ENCODE peak calls at places on chromosomes 12 and 14, in six cellular contexts. One of them, this sample, is unnamed.

GRCh38 chr12:109880049-109880931 is at the start of gene GLTP:
- DNase-seq in cardiac muscle cell: peak; percentile 81
- DNase-seq in thoracic aorta: peak; percentile 20
- DNase-seq in stimulated activated CD4-positive, alpha-beta T cell treated with anti-CD3 and anti-CD28 coated beads, Interleukin-1b, Interleukin-23, amount 100 ng/mL, for 1 hour: peak; percentile 76
- DNase-seq in occipital lobe: peak; percentile 68
- DNase-seq in HS-27A: no peak
- DNase-seq in this sample: peak; percentile 76

GRCh38 chr12:76124456-76124855 is 40.0 kb upstream of the NAP1L1 start:
- DNase-seq in cardiac muscle cell: no peak
- DNase-seq in thoracic aorta: no peak
- DNase-seq in stimulated activated CD4-positive, alpha-beta T cell treated with anti-CD3 and anti-CD28 coated beads, Interleukin-1b, Interleukin-23, amount 100 ng/mL, for 1 hour: no peak
- DNase-seq in occipital lobe: no peak
- DNase-seq in HS-27A: no peak
- DNase-seq in this sample: no peak

GRCh38 chr12:110649341-110649847 is 35.5 kb downstream of the TCTN1 start:
- DNase-seq in cardiac muscle cell: no peak
- DNase-seq in thoracic aorta: no peak
- DNase-seq in stimulated activated CD4-positive, alpha-beta T cell treated with anti-CD3 and anti-CD28 coated beads, Interleukin-1b, Interleukin-23, amount 100 ng/mL, for 1 hour: no peak
- DNase-seq in occipital lobe: peak; percentile 24
- DNase-seq in HS-27A: no peak
- DNase-seq in this sample: no peak

GRCh38 chr12:24505366-24506025 is 443.4 kb downstream of the BCAT1 start:
- DNase-seq in cardiac muscle cell: no peak
- DNase-seq in thoracic aorta: no peak
- DNase-seq in stimulated activated CD4-positive, alpha-beta T cell treated with anti-CD3 and anti-CD28 coated beads, Interleukin-1b, Interleukin-23, amount 100 ng/mL, for 1 hour: no peak
- DNase-seq in occipital lobe: no peak
- DNase-seq in HS-27A: no peak
- DNase-seq in this sample: no peak

GRCh38 chr14:56798447-56799326 is 11.6 kb downstream of the OTX2 start:
- DNase-seq in cardiac muscle cell: no peak
- DNase-seq in thoracic aorta: no peak
- DNase-seq in stimulated activated CD4-positive, alpha-beta T cell treated with anti-CD3 and anti-CD28 coated beads, Interleukin-1b, Interleukin-23, amount 100 ng/mL, for 1 hour: no peak
- DNase-seq in occipital lobe: no peak
- DNase-seq in HS-27A: no peak
- DNase-seq in this sample: no peak

GRCh38 chr12:74538491-74539258 is 1.0 kb downstream of the ATXN7L3B start:
- DNase-seq in cardiac muscle cell: peak; percentile 8
- DNase-seq in thoracic aorta: no peak
- DNase-seq in stimulated activated CD4-positive, alpha-beta T cell treated with anti-CD3 and anti-CD28 coated beads, Interleukin-1b, Interleukin-23, amount 100 ng/mL, for 1 hour: no peak
- DNase-seq in occipital lobe: no peak
- DNase-seq in HS-27A: no peak
- DNase-seq in this sample: no peak

GRCh38 chr14:92144708-92145107 is 22.9 kb downstream of the CPSF2 start:
- DNase-seq in cardiac muscle cell: peak; percentile 43
- DNase-seq in thoracic aorta: no peak
- DNase-seq in stimulated activated CD4-positive, alpha-beta T cell treated with anti-CD3 and anti-CD28 coated beads, Interleukin-1b, Interleukin-23, amount 100 ng/mL, for 1 hour: no peak
- DNase-seq in occipital lobe: no peak
- DNase-seq in HS-27A: no peak
- DNase-seq in this sample: no peak

GRCh38 chr12:59055204-59055839 is 135.0 kb upstream of the LRIG3 start:
- DNase-seq in cardiac muscle cell: peak; percentile 55
- DNase-seq in thoracic aorta: no peak
- DNase-seq in stimulated activated CD4-positive, alpha-beta T cell treated with anti-CD3 and anti-CD28 coated beads, Interleukin-1b, Interleukin-23, amount 100 ng/mL, for 1 hour: no peak
- DNase-seq in occipital lobe: no peak
- DNase-seq in HS-27A: no peak
- DNase-seq in this sample: no peak

GRCh38 chr14:68549966-68550705 is 242.7 kb downstream of the ZFP36L1 start:
- DNase-seq in cardiac muscle cell: peak; percentile 53
- DNase-seq in thoracic aorta: no peak
- DNase-seq in stimulated activated CD4-positive, alpha-beta T cell treated with anti-CD3 and anti-CD28 coated beads, Interleukin-1b, Interleukin-23, amount 100 ng/mL, for 1 hour: no peak
- DNase-seq in occipital lobe: no peak
- DNase-seq in HS-27A: no peak
- DNase-seq in this sample: no peak

GRCh38 chr12:54306925-54307731 is 6.3 kb upstream of the NFE2 start:
- DNase-seq in cardiac muscle cell: peak; percentile 96
- DNase-seq in thoracic aorta: peak; percentile 29
- DNase-seq in stimulated activated CD4-positive, alpha-beta T cell treated with anti-CD3 and anti-CD28 coated beads, Interleukin-1b, Interleukin-23, amount 100 ng/mL, for 1 hour: no peak
- DNase-seq in occipital lobe: no peak
- DNase-seq in HS-27A: peak; percentile 72
- DNase-seq in this sample: no peak

GRCh38 chr12:79407671-79408622 is 282.8 kb downstream of the PAWR start:
- DNase-seq in cardiac muscle cell: peak; percentile 94
- DNase-seq in thoracic aorta: no peak
- DNase-seq in stimulated activated CD4-positive, alpha-beta T cell treated with anti-CD3 and anti-CD28 coated beads, Interleukin-1b, Interleukin-23, amount 100 ng/mL, for 1 hour: no peak
- DNase-seq in occipital lobe: no peak
- DNase-seq in HS-27A: peak; percentile 90
- DNase-seq in this sample: no peak

GRCh38 chr14:23512156-23512555 is 39.4 kb downstream of the ZFHX2 start:
- DNase-seq in cardiac muscle cell: peak; percentile 3
- DNase-seq in thoracic aorta: no peak
- DNase-seq in stimulated activated CD4-positive, alpha-beta T cell treated with anti-CD3 and anti-CD28 coated beads, Interleukin-1b, Interleukin-23, amount 100 ng/mL, for 1 hour: no peak
- DNase-seq in occipital lobe: no peak
- DNase-seq in HS-27A: no peak
- DNase-seq in this sample: no peak

GRCh38 chr14:89186850-89187376 is 230.1 kb downstream of the FOXN3 start:
- DNase-seq in cardiac muscle cell: no peak
- DNase-seq in thoracic aorta: no peak
- DNase-seq in stimulated activated CD4-positive, alpha-beta T cell treated with anti-CD3 and anti-CD28 coated beads, Interleukin-1b, Interleukin-23, amount 100 ng/mL, for 1 hour: no peak
- DNase-seq in occipital lobe: no peak
- DNase-seq in HS-27A: no peak
- DNase-seq in this sample: no peak

GRCh38 chr14:74275265-74275841 is 27.4 kb downstream of the ABCD4 start:
- DNase-seq in cardiac muscle cell: peak; percentile 81
- DNase-seq in thoracic aorta: no peak
- DNase-seq in stimulated activated CD4-positive, alpha-beta T cell treated with anti-CD3 and anti-CD28 coated beads, Interleukin-1b, Interleukin-23, amount 100 ng/mL, for 1 hour: no peak
- DNase-seq in occipital lobe: no peak
- DNase-seq in HS-27A: no peak
- DNase-seq in this sample: no peak

GRCh38 chr12:121656122-121656521 is 13.3 kb downstream of the MORN3 start:
- DNase-seq in cardiac muscle cell: no peak
- DNase-seq in thoracic aorta: no peak
- DNase-seq in stimulated activated CD4-positive, alpha-beta T cell treated with anti-CD3 and anti-CD28 coated beads, Interleukin-1b, Interleukin-23, amount 100 ng/mL, for 1 hour: no peak
- DNase-seq in occipital lobe: no peak
- DNase-seq in HS-27A: no peak
- DNase-seq in this sample: no peak

GRCh38 chr14:101604228-101604934 is 43.1 kb downstream of the DIO3 start:
- DNase-seq in cardiac muscle cell: no peak
- DNase-seq in thoracic aorta: no peak
- DNase-seq in stimulated activated CD4-positive, alpha-beta T cell treated with anti-CD3 and anti-CD28 coated beads, Interleukin-1b, Interleukin-23, amount 100 ng/mL, for 1 hour: no peak
- DNase-seq in occipital lobe: no peak
- DNase-seq in HS-27A: no peak
- DNase-seq in this sample: peak; percentile 19

GRCh38 chr12:40716037-40716436 is 23.8 kb downstream of the CNTN1 start:
- DNase-seq in cardiac muscle cell: no peak
- DNase-seq in thoracic aorta: no peak
- DNase-seq in stimulated activated CD4-positive, alpha-beta T cell treated with anti-CD3 and anti-CD28 coated beads, Interleukin-1b, Interleukin-23, amount 100 ng/mL, for 1 hour: no peak
- DNase-seq in occipital lobe: no peak
- DNase-seq in HS-27A: no peak
- DNase-seq in this sample: no peak

GRCh38 chr12:128644664-128645296 is 179.0 kb downstream of the SLC15A4 start:
- DNase-seq in cardiac muscle cell: no peak
- DNase-seq in thoracic aorta: no peak
- DNase-seq in stimulated activated CD4-positive, alpha-beta T cell treated with anti-CD3 and anti-CD28 coated beads, Interleukin-1b, Interleukin-23, amount 100 ng/mL, for 1 hour: no peak
- DNase-seq in occipital lobe: no peak
- DNase-seq in HS-27A: no peak
- DNase-seq in this sample: no peak

GRCh38 chr14:74217672-74218448 is 21.4 kb upstream of the VSX2 start:
- DNase-seq in cardiac muscle cell: peak; percentile 68
- DNase-seq in thoracic aorta: no peak
- DNase-seq in stimulated activated CD4-positive, alpha-beta T cell treated with anti-CD3 and anti-CD28 coated beads, Interleukin-1b, Interleukin-23, amount 100 ng/mL, for 1 hour: peak; percentile 40
- DNase-seq in occipital lobe: peak; percentile 35
- DNase-seq in HS-27A: no peak
- DNase-seq in this sample: peak; percentile 75

GRCh38 chr14:99945732-99946651 is 119.2 kb upstream of the EVL start:
- DNase-seq in cardiac muscle cell: no peak
- DNase-seq in thoracic aorta: no peak
- DNase-seq in stimulated activated CD4-positive, alpha-beta T cell treated with anti-CD3 and anti-CD28 coated beads, Interleukin-1b, Interleukin-23, amount 100 ng/mL, for 1 hour: no peak
- DNase-seq in occipital lobe: no peak
- DNase-seq in HS-27A: no peak
- DNase-seq in this sample: no peak

GRCh38 chr12:43579240-43579639 is 27.2 kb upstream of the ADAMTS20 start:
- DNase-seq in cardiac muscle cell: no peak
- DNase-seq in thoracic aorta: no peak
- DNase-seq in stimulated activated CD4-positive, alpha-beta T cell treated with anti-CD3 and anti-CD28 coated beads, Interleukin-1b, Interleukin-23, amount 100 ng/mL, for 1 hour: no peak
- DNase-seq in occipital lobe: no peak
- DNase-seq in HS-27A: peak; percentile 14
- DNase-seq in this sample: no peak

GRCh38 chr12:62481843-62482540 is 15.4 kb downstream of the MON2 start:
- DNase-seq in cardiac muscle cell: no peak
- DNase-seq in thoracic aorta: no peak
- DNase-seq in stimulated activated CD4-positive, alpha-beta T cell treated with anti-CD3 and anti-CD28 coated beads, Interleukin-1b, Interleukin-23, amount 100 ng/mL, for 1 hour: no peak
- DNase-seq in occipital lobe: peak; percentile 9
- DNase-seq in HS-27A: no peak
- DNase-seq in this sample: no peak

GRCh38 chr14:105226198-105226597 is 22.1 kb upstream of the BTBD6 start:
- DNase-seq in cardiac muscle cell: no peak
- DNase-seq in thoracic aorta: no peak
- DNase-seq in stimulated activated CD4-positive, alpha-beta T cell treated with anti-CD3 and anti-CD28 coated beads, Interleukin-1b, Interleukin-23, amount 100 ng/mL, for 1 hour: no peak
- DNase-seq in occipital lobe: no peak
- DNase-seq in HS-27A: no peak
- DNase-seq in this sample: no peak

GRCh38 chr12:12870454-12870853 is 20.9 kb upstream of the GPRC5A start:
- DNase-seq in cardiac muscle cell: peak; percentile 76
- DNase-seq in thoracic aorta: no peak
- DNase-seq in stimulated activated CD4-positive, alpha-beta T cell treated with anti-CD3 and anti-CD28 coated beads, Interleukin-1b, Interleukin-23, amount 100 ng/mL, for 1 hour: no peak
- DNase-seq in occipital lobe: no peak
- DNase-seq in HS-27A: peak; percentile 99
- DNase-seq in this sample: no peak

GRCh38 chr12:49131973-49132461 is 822 bp upstream of the TUBA1B start:
- DNase-seq in cardiac muscle cell: peak; percentile 61
- DNase-seq in thoracic aorta: no peak
- DNase-seq in stimulated activated CD4-positive, alpha-beta T cell treated with anti-CD3 and anti-CD28 coated beads, Interleukin-1b, Interleukin-23, amount 100 ng/mL, for 1 hour: no peak
- DNase-seq in occipital lobe: no peak
- DNase-seq in HS-27A: no peak
- DNase-seq in this sample: no peak

GRCh38 chr14:56659964-56660551 is 80.5 kb downstream of the TMEM260 start:
- DNase-seq in cardiac muscle cell: peak; percentile 60
- DNase-seq in thoracic aorta: no peak
- DNase-seq in stimulated activated CD4-positive, alpha-beta T cell treated with anti-CD3 and anti-CD28 coated beads, Interleukin-1b, Interleukin-23, amount 100 ng/mL, for 1 hour: no peak
- DNase-seq in occipital lobe: no peak
- DNase-seq in HS-27A: no peak
- DNase-seq in this sample: no peak

GRCh38 chr12:65962921-65963883 is 138.9 kb downstream of the HMGA2 start:
- DNase-seq in cardiac muscle cell: peak; percentile 21
- DNase-seq in thoracic aorta: no peak
- DNase-seq in stimulated activated CD4-positive, alpha-beta T cell treated with anti-CD3 and anti-CD28 coated beads, Interleukin-1b, Interleukin-23, amount 100 ng/mL, for 1 hour: no peak
- DNase-seq in occipital lobe: no peak
- DNase-seq in HS-27A: no peak
- DNase-seq in this sample: no peak

This sample was measured in dorsolateral prefrontal cortex.